ENCODE peak calls at places on chromosomes 12 and 14, in five cellular contexts. One of them, this sample, is unnamed.

GRCh38 chr14:72745991-72746980 is 147.6 kb downstream of the DPF3 start:
- DNase-seq in HTR-8/SVneo: no peak
- DNase-seq in activated naive CD8-positive, alpha-beta T cell treated with anti-CD3 and anti-CD28 coated beads, Interleukin-2, amount 50 U/mL, for 24 hours: no peak
- DNase-seq in amniotic stem cell: no peak
- DNase-seq in NCI-H446: no peak
- DNase-seq in this sample: no peak

GRCh38 chr12:94970560-94970959 is 32.9 kb downstream of the NDUFA12 start:
- DNase-seq in HTR-8/SVneo: no peak
- DNase-seq in amniotic stem cell: no peak
- DNase-seq in activated naive CD8-positive, alpha-beta T cell treated with anti-CD3 and anti-CD28 coated beads, Interleukin-2, amount 50 U/mL, for 24 hours: no peak
- DNase-seq in NCI-H446: no peak
- DNase-seq in this sample: no peak

GRCh38 chr12:57590536-57590891 is 478 bp upstream of the PIP4K2C start:
- DNase-seq in activated naive CD8-positive, alpha-beta T cell treated with anti-CD3 and anti-CD28 coated beads, Interleukin-2, amount 50 U/mL, for 24 hours: no peak
- DNase-seq in amniotic stem cell: no peak
- DNase-seq in NCI-H446: no peak
- DNase-seq in HTR-8/SVneo: no peak
- DNase-seq in this sample: no peak

GRCh38 chr12:57004651-57005050 is 1.7 kb downstream of the ZBTB39 start:
- DNase-seq in activated naive CD8-positive, alpha-beta T cell treated with anti-CD3 and anti-CD28 coated beads, Interleukin-2, amount 50 U/mL, for 24 hours: no peak
- DNase-seq in NCI-H446: no peak
- DNase-seq in amniotic stem cell: no peak
- DNase-seq in HTR-8/SVneo: no peak
- DNase-seq in this sample: no peak

GRCh38 chr12:1473418-1473817 is 121.0 kb downstream of the FBXL14 start:
- DNase-seq in amniotic stem cell: no peak
- DNase-seq in HTR-8/SVneo: no peak
- DNase-seq in activated naive CD8-positive, alpha-beta T cell treated with anti-CD3 and anti-CD28 coated beads, Interleukin-2, amount 50 U/mL, for 24 hours: peak; percentile 27
- DNase-seq in NCI-H446: no peak
- DNase-seq in this sample: peak; percentile 14

GRCh38 chr14:106396999-106397398 is 870.6 kb downstream of the TMEM121 start:
- DNase-seq in activated naive CD8-positive, alpha-beta T cell treated with anti-CD3 and anti-CD28 coated beads, Interleukin-2, amount 50 U/mL, for 24 hours: no peak
- DNase-seq in NCI-H446: no peak
- DNase-seq in HTR-8/SVneo: no peak
- DNase-seq in amniotic stem cell: no peak
- DNase-seq in this sample: no peak

GRCh38 chr12:106583578-106584103 is 837 bp downstream of the RFX4 start:
- DNase-seq in activated naive CD8-positive, alpha-beta T cell treated with anti-CD3 and anti-CD28 coated beads, Interleukin-2, amount 50 U/mL, for 24 hours: peak; percentile 22
- DNase-seq in HTR-8/SVneo: no peak
- DNase-seq in amniotic stem cell: no peak
- DNase-seq in NCI-H446: no peak
- DNase-seq in this sample: no peak

GRCh38 chr14:68695326-68695768 is 97.5 kb downstream of the ZFP36L1 start:
- DNase-seq in NCI-H446: no peak
- DNase-seq in HTR-8/SVneo: peak; percentile 100
- DNase-seq in activated naive CD8-positive, alpha-beta T cell treated with anti-CD3 and anti-CD28 coated beads, Interleukin-2, amount 50 U/mL, for 24 hours: peak; percentile 45
- DNase-seq in amniotic stem cell: peak; percentile 91
- DNase-seq in this sample: no peak

GRCh38 chr12:49741882-49742620 is 694 bp downstream of the TMBIM6 start:
- DNase-seq in activated naive CD8-positive, alpha-beta T cell treated with anti-CD3 and anti-CD28 coated beads, Interleukin-2, amount 50 U/mL, for 24 hours: peak; percentile 87
- DNase-seq in HTR-8/SVneo: peak; percentile 70
- DNase-seq in amniotic stem cell: peak; percentile 79
- DNase-seq in NCI-H446: peak; percentile 47
- DNase-seq in this sample: peak; percentile 87

GRCh38 chr12:29656762-29657538 is 126.8 kb downstream of the TMTC1 start:
- DNase-seq in activated naive CD8-positive, alpha-beta T cell treated with anti-CD3 and anti-CD28 coated beads, Interleukin-2, amount 50 U/mL, for 24 hours: no peak
- DNase-seq in amniotic stem cell: no peak
- DNase-seq in HTR-8/SVneo: no peak
- DNase-seq in NCI-H446: no peak
- DNase-seq in this sample: no peak

GRCh38 chr12:101044512-101045074 is 165.4 kb downstream of the SLC5A8 start:
- DNase-seq in activated naive CD8-positive, alpha-beta T cell treated with anti-CD3 and anti-CD28 coated beads, Interleukin-2, amount 50 U/mL, for 24 hours: no peak
- DNase-seq in HTR-8/SVneo: no peak
- DNase-seq in amniotic stem cell: peak; percentile 6
- DNase-seq in NCI-H446: no peak
- DNase-seq in this sample: no peak

GRCh38 chr12:52364901-52365489 is 2.3 kb downstream of the KRT85 start:
- DNase-seq in HTR-8/SVneo: no peak
- DNase-seq in amniotic stem cell: no peak
- DNase-seq in activated naive CD8-positive, alpha-beta T cell treated with anti-CD3 and anti-CD28 coated beads, Interleukin-2, amount 50 U/mL, for 24 hours: no peak
- DNase-seq in NCI-H446: no peak
- DNase-seq in this sample: no peak

GRCh38 chr12:104889735-104890134 is 68.4 kb downstream of the SLC41A2 start:
- DNase-seq in NCI-H446: no peak
- DNase-seq in amniotic stem cell: no peak
- DNase-seq in HTR-8/SVneo: no peak
- DNase-seq in activated naive CD8-positive, alpha-beta T cell treated with anti-CD3 and anti-CD28 coated beads, Interleukin-2, amount 50 U/mL, for 24 hours: no peak
- DNase-seq in this sample: no peak

GRCh38 chr12:53532524-53533445 is 25.5 kb upstream of the NPFF start:
- DNase-seq in activated naive CD8-positive, alpha-beta T cell treated with anti-CD3 and anti-CD28 coated beads, Interleukin-2, amount 50 U/mL, for 24 hours: no peak
- DNase-seq in amniotic stem cell: no peak
- DNase-seq in NCI-H446: peak; percentile 86
- DNase-seq in HTR-8/SVneo: no peak
- DNase-seq in this sample: no peak

GRCh38 chr14:31726337-31726736 is 165.1 kb downstream of the NUBPL start:
- DNase-seq in activated naive CD8-positive, alpha-beta T cell treated with anti-CD3 and anti-CD28 coated beads, Interleukin-2, amount 50 U/mL, for 24 hours: no peak
- DNase-seq in amniotic stem cell: no peak
- DNase-seq in NCI-H446: no peak
- DNase-seq in HTR-8/SVneo: no peak
- DNase-seq in this sample: no peak

GRCh38 chr12:57549203-57549908 is 488 bp upstream of the KIF5A start:
- DNase-seq in NCI-H446: no peak
- DNase-seq in HTR-8/SVneo: no peak
- DNase-seq in amniotic stem cell: no peak
- DNase-seq in activated naive CD8-positive, alpha-beta T cell treated with anti-CD3 and anti-CD28 coated beads, Interleukin-2, amount 50 U/mL, for 24 hours: no peak
- DNase-seq in this sample: no peak

GRCh38 chr14:43539210-43539609 is 967.9 kb downstream of the FSCB start:
- DNase-seq in HTR-8/SVneo: peak; percentile 3
- DNase-seq in amniotic stem cell: no peak
- DNase-seq in activated naive CD8-positive, alpha-beta T cell treated with anti-CD3 and anti-CD28 coated beads, Interleukin-2, amount 50 U/mL, for 24 hours: no peak
- DNase-seq in NCI-H446: no peak
- DNase-seq in this sample: peak; percentile 45

GRCh38 chr14:105528197-105528858 is 1.9 kb downstream of the TMEM121 start:
- DNase-seq in amniotic stem cell: no peak
- DNase-seq in activated naive CD8-positive, alpha-beta T cell treated with anti-CD3 and anti-CD28 coated beads, Interleukin-2, amount 50 U/mL, for 24 hours: peak; percentile 88
- DNase-seq in HTR-8/SVneo: peak; percentile 84
- DNase-seq in NCI-H446: peak; percentile 61
- DNase-seq in this sample: peak; percentile 46

GRCh38 chr12:29245246-29245645 is 96.2 kb downstream of the FAR2 start:
- DNase-seq in NCI-H446: no peak
- DNase-seq in amniotic stem cell: no peak
- DNase-seq in HTR-8/SVneo: no peak
- DNase-seq in activated naive CD8-positive, alpha-beta T cell treated with anti-CD3 and anti-CD28 coated beads, Interleukin-2, amount 50 U/mL, for 24 hours: no peak
- DNase-seq in this sample: no peak

This sample was measured in HT-29.